ENCODE peak calls at places on chromosomes 1 and 21, in six cellular contexts. N is fibroblast of the aortic adventitia; Y is Caco-2; I is spleen; T is CD8-positive, alpha-beta T cell; F is fibroblast of pulmonary artery. L is an unnamed sample.

GRCh38 chr21:44793269-44794030 is 8.2 kb downstream of the UBE2G2 start:
- DNase-seq in N (peak), Y (peak), I (peak), T (no peak), F (peak), L (peak)

GRCh38 chr1:17586172-17586963 is 46.9 kb downstream of the ARHGEF10L start:
- DNase-seq in N (peak), Y (no peak), I (no peak), T (no peak), F (peak), L (peak)

GRCh38 chr1:231670755-231671154 is 44.2 kb downstream of the DISC1 start:
- DNase-seq in N (no peak), Y (no peak), I (no peak), T (no peak), F (no peak), L (no peak)

GRCh38 chr1:93673159-93673657 is 8.4 kb downstream of the BCAR3 start:
- DNase-seq in N (peak), Y (peak), I (no peak), T (no peak), F (peak), L (peak)

GRCh38 chr1:232276651-232277050 is 353.3 kb downstream of the SIPA1L2 start:
- DNase-seq in N (no peak), Y (no peak), I (no peak), T (no peak), F (no peak), L (no peak)

GRCh38 chr1:24300971-24301370 is 18.2 kb upstream of the GRHL3 start:
- DNase-seq in N (no peak), Y (no peak), I (no peak), T (no peak), F (no peak), L (no peak)

GRCh38 chr1:20037877-20038276 is 32.1 kb upstream of the PLA2G5 start:
- DNase-seq in N (no peak), Y (no peak), I (peak), T (no peak), F (no peak), L (no peak)

GRCh38 chr1:33130297-33130696 is 49.3 kb downstream of the AZIN2 start:
- DNase-seq in N (no peak), Y (no peak), I (no peak), T (no peak), F (no peak), L (peak)

GRCh38 chr1:193408782-193409293 is 222.4 kb upstream of the B3GALT2 start:
- DNase-seq in N (peak), Y (peak), I (no peak), T (no peak), F (peak), L (peak)

GRCh38 chr1:20893931-20894330 is 106.8 kb upstream of the HP1BP3 start:
- DNase-seq in N (no peak), Y (no peak), I (no peak), T (no peak), F (no peak), L (no peak)

GRCh38 chr1:112605633-112606327 is 13.2 kb downstream of the ST7L start:
- DNase-seq in N (peak), Y (no peak), I (no peak), T (no peak), F (no peak), L (peak)

GRCh38 chr1:232865118-232865931 is 60.1 kb downstream of the MAP10 start:
- DNase-seq in N (no peak), Y (no peak), I (no peak), T (no peak), F (no peak), L (no peak)

GRCh38 chr1:163820190-163820589 is 498.4 kb downstream of the NUF2 start:
- DNase-seq in N (peak), Y (no peak), I (no peak), T (no peak), F (no peak), L (no peak)

GRCh38 chr1:63969461-63969893 is 195.7 kb downstream of the ROR1 start:
- DNase-seq in N (no peak), Y (peak), I (no peak), T (no peak), F (no peak), L (no peak)

GRCh38 chr1:244444854-244445253 is 6.9 kb downstream of the ADSS2 start:
- DNase-seq in N (peak), Y (no peak), I (no peak), T (no peak), F (peak), L (no peak)

GRCh38 chr1:217453816-217454215 is 177.1 kb downstream of the GPATCH2 start:
- DNase-seq in N (no peak), Y (peak), I (no peak), T (no peak), F (peak), L (peak)

GRCh38 chr1:214404154-214404553 is 123.2 kb downstream of the SMYD2 start:
- DNase-seq in N (peak), Y (no peak), I (no peak), T (no peak), F (peak), L (no peak)

GRCh38 chr1:48245106-48245505 is 22.6 kb downstream of the SLC5A9 start:
- DNase-seq in N (no peak), Y (no peak), I (no peak), T (no peak), F (no peak), L (no peak)

GRCh38 chr1:40978886-40979240 is 633 bp upstream of the CTPS1 start:
- DNase-seq in N (no peak), Y (no peak), I (no peak), T (no peak), F (no peak), L (no peak)

GRCh38 chr1:29466258-29466657 is 229.9 kb downstream of the PTPRU start:
- DNase-seq in N (no peak), Y (no peak), I (peak), T (no peak), F (no peak), L (no peak)

GRCh38 chr1:9901148-9902059 is 8.7 kb downstream of the CTNNBIP1 start:
- DNase-seq in N (no peak), Y (no peak), I (no peak), T (no peak), F (no peak), L (no peak)

DNA sequence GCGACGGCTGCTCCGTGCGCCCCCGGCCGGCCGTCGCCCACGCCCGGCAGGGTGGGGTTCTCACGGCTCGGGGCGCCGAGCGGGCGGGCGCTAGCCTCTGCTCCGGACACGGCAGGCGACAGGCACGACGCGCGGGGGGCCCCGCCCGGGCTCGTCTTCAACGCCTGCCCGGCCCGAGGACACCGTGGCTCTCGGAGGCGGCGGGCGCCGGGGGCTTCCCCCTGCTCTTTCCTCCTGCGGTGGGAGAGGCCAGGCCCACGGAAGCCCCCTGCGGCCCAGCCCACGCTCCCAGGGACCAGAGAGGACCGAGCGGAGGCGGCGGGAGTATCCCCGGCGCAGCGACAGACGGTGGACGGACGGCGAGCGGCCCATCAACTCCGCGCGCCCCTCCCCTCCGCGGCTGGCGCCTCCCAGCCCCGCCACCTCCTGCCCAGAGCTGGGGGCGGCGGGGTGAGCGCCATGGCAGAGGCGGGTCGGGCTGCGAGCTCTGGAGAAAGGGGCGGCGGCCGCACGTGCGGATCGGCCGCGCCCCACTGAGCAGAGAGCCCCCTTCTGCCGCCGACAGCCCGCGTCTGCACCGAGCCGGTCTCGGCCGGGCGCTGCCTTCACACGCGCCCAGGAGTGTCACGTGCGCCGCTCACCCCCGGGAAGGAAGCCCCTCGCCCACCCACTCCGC is at the start of the genes SHE and TDRD10:
- DNase-seq in N (no peak), Y (no peak), I (peak), T (no peak), F (no peak), L (no peak)
- H3K4me3 ChIP-seq in N (no peak), Y (peak), I (peak), T (peak), F (peak), L (no peak)

GRCh38 chr1:2227341-2228156 is 570 bp upstream of the SKI start:
- DNase-seq in N (peak), Y (peak), I (peak), T (peak), F (peak), L (peak)
- TF ChIP-seq CTCF in N (no peak), Y (no peak), I (no peak), T (no peak), F (no peak), L (no peak)

DNA sequence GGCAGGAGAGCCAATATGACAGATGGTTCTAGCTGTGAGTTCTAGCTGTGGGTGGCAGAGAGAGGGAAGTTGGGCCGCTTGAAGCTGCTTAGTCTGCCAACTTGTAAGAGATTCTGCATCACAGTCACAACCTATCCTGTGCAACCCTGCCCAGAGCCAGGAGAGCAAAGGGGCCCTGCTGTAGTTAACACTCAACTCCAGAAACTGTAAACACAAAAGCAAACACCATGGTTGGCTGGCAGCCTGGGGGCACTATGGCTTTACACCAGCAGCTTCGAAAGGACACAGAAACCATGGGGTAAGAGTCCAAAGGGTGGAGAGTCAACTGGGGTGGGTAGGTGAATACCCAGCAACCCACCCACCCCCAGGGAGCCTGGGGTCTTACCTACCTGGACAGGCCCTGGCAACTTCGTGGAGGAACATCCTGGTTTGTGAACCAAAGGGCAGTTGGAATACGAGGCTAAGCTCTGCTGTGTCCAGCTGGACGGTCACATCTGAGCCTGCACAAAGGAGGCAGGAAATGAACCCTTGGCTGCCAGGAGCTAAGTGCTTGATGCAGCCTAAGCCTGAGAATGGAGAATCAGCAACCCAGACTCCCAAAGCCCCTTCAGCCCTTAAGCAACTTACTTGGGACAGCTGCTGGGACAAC is 6.4 kb downstream of the INPP5B start:
- DNase-seq in N (no peak), Y (no peak), I (no peak), T (no peak), F (no peak), L (no peak)
- H3K4me3 ChIP-seq in N (no peak), Y (no peak), I (no peak), T (no peak), F (no peak), L (no peak)

DNA sequence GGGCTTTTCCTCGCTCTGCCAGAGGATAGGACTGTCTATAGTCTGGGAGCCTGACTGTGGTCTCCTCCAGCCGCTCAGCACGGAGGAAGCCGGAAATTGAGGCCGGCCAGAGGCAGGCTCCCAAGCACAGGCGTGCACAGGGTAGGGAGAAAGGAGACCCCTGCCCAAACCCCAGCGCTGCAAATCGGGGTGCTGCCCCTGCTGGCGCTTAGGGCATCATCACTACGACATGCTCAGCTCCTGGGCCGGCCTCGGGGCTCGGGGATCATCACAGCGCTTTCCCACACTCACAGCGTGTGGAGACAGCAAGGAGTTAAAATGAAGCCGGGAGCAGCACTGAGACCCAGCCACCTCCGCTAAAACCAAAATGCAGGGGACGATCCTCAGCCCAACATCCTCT is 62.8 kb upstream of the ARHGEF16 start:
- DNase-seq in N (no peak), Y (no peak), I (no peak), T (no peak), F (no peak), L (no peak)
- TF ChIP-seq CTCF in N (no peak), Y (no peak), I (no peak), T (no peak), F (no peak), L (no peak)

GRCh38 chr1:239914827-239915231 is 176.9 kb upstream of the FMN2 start:
- DNase-seq in N (peak), Y (no peak), I (no peak), T (no peak), F (peak), L (peak)
- H3K4me3 ChIP-seq in N (no peak), Y (no peak), I (no peak), T (no peak), F (no peak), L (no peak)

GRCh38 chr1:201347498-201348210 is 29.8 kb downstream of the TNNT2 start:
- DNase-seq in N (no peak), Y (no peak), I (no peak), T (no peak), F (no peak), L (no peak)

GRCh38 chr1:201346987-201347386 is 30.5 kb downstream of the TNNT2 start:
- DNase-seq in N (no peak), Y (no peak), I (no peak), T (no peak), F (no peak), L (no peak)

GRCh38 chr1:201345081-201345355 is 32.5 kb downstream of the TNNT2 start:
- DNase-seq in N (no peak), Y (no peak), I (no peak), T (no peak), F (no peak), L (no peak)

GRCh38 chr1:201348211-201348566 is 29.3 kb downstream of the TNNT2 start:
- DNase-seq in N (peak), Y (peak), I (peak), T (no peak), F (peak), L (peak)

GRCh38 chr1:201346337-201346939 is 31.0 kb downstream of the TNNT2 start:
- DNase-seq in N (peak), Y (peak), I (peak), T (no peak), F (peak), L (peak)
- TF ChIP-seq CTCF in N (peak), Y (peak), I (peak), T (no peak), F (peak), L (peak)

GRCh38 chr1:42932442-42932941 is 26.2 kb downstream of the SLC2A1 start:
- DNase-seq in N (no peak), Y (no peak), I (peak), T (no peak), F (no peak), L (no peak)
- H3K4me3 ChIP-seq in N (no peak), Y (no peak), I (peak), T (peak), F (no peak), L (no peak)

L was measured in foreskin fibroblast.